ENCODE peak calls at places on chromosome 6, in ten cellular contexts. S is activated naive CD8-positive, alpha-beta T cell treated with anti-CD3 and anti-CD28 coated beads, Interleukin-2, amount 50 U/mL, for 24 hours; J is AG10803; Y is hepatocyte; W is activated CD8-positive, alpha-beta memory T cell treated with anti-CD3 and anti-CD28 coated beads for 1 hour; P is H54; D is fibroblast of pulmonary artery; Q is T follicular helper cell; U is cardiac fibroblast; K is transverse colon. R is an unnamed sample.

GRCh38 chr6:36204068-36204753 is 7.7 kb downstream of the BRPF3 start:
- DNase-seq in K (no peak), W (peak), D (no peak), Q (peak), Y (no peak), S (peak), U (no peak), P (no peak), J (no peak), R (no peak)

GRCh38 chr6:40727272-40727671 is 140.1 kb upstream of the LRFN2 start:
- DNase-seq in Y (no peak), Q (no peak), D (no peak), J (no peak), P (no peak), S (no peak), K (no peak), U (no peak), W (no peak), R (no peak)

GRCh38 chr6:32126880-32127279 is 1.2 kb downstream of the ATF6B start:
- DNase-seq in W (no peak), Y (no peak), J (no peak), D (no peak), P (no peak), Q (no peak), S (no peak), K (no peak), U (no peak), R (no peak)

GRCh38 chr6:153090241-153090930 is 40.7 kb downstream of the RGS17 start:
- DNase-seq in Q (no peak), U (peak), J (peak), Y (no peak), K (no peak), S (no peak), D (peak), W (no peak), P (no peak), R (peak)

GRCh38 chr6:41451515-41452163 is 94.5 kb upstream of the FOXP4 start:
- DNase-seq in K (no peak), J (peak), W (no peak), Y (peak), S (no peak), D (no peak), P (no peak), U (peak), Q (no peak), R (no peak)

GRCh38 chr6:63504777-63505384 is 67.4 kb upstream of the LOC128125822 start:
- DNase-seq in W (no peak), K (no peak), D (no peak), P (no peak), U (no peak), Q (no peak), S (no peak), Y (no peak), J (no peak), R (no peak)

GRCh38 chr6:4350571-4351505 is 215.5 kb upstream of the ECI2 start:
- DNase-seq in D (peak), Y (no peak), J (no peak), Q (no peak), W (no peak), U (peak), S (no peak), P (no peak), K (no peak), R (peak)

GRCh38 chr6:130269969-130270635 is 47.4 kb upstream of the SAMD3 start:
- DNase-seq in S (no peak), J (no peak), D (no peak), U (no peak), Q (no peak), P (no peak), Y (no peak), K (no peak), W (no peak), R (no peak)

GRCh38 chr6:34717466-34717865 is 20.9 kb upstream of the ILRUN start:
- DNase-seq in D (no peak), W (no peak), P (no peak), S (no peak), U (peak), J (no peak), K (no peak), Y (no peak), Q (no peak), R (no peak)

GRCh38 chr6:159716247-159717086 is 10.8 kb upstream of the WTAP start:
- DNase-seq in D (peak), Q (no peak), J (peak), S (no peak), P (no peak), Y (peak), W (no peak), K (no peak), U (peak), R (peak)

GRCh38 chr6:17987576-17988421 is at the start of gene KIF13A:
- DNase-seq in Y (peak), U (peak), D (peak), P (peak), Q (no peak), S (peak), K (peak), J (peak), W (no peak), R (peak)

GRCh38 chr6:160534050-160534696 is 129.9 kb downstream of the LPA start:
- DNase-seq in D (peak), Y (peak), J (peak), P (no peak), S (peak), K (peak), Q (peak), W (peak), U (peak), R (peak)

GRCh38 chr6:19415605-19416326 is 421.4 kb upstream of the ID4 start:
- DNase-seq in J (peak), D (peak), Y (no peak), K (no peak), P (peak), S (no peak), Q (no peak), W (no peak), U (peak), R (peak)

GRCh38 chr6:132683543-132683942 is 24.6 kb upstream of the TAAR1 start:
- DNase-seq in Y (no peak), U (peak), D (peak), Q (no peak), J (peak), S (no peak), P (no peak), K (no peak), W (no peak), R (peak)

GRCh38 chr6:107579413-107579812 is 89.5 kb downstream of the SOBP start:
- DNase-seq in K (no peak), P (no peak), J (no peak), D (no peak), S (no peak), U (no peak), W (no peak), Y (no peak), Q (no peak), R (no peak)